ENCODE peak calls at places on chromosomes 6 and 20, in five cellular contexts. W is AG10803, J is Peyer's patch, L is hepatocyte, R is IMR-90. Z is an unnamed sample.
A peak's percentile ranks its signal among the peaks of the same experiment; 100 is the strongest.

GRCh38 chr20:33392016-33392415 is 9.3 kb downstream of the CDK5RAP1 start:
- DNase-seq in W (peak; percentile 97), J (no peak), L (peak; percentile 44), R (peak; percentile 55), Z (no peak)

GRCh38 chr6:75317503-75318206 is 33.1 kb upstream of the TMEM30A start:
- DNase-seq in W (peak; percentile 72), J (no peak), L (no peak), R (peak; percentile 69), Z (no peak)

GRCh38 chr6:119575721-119576120 is 226.2 kb upstream of the MAN1A1 start:
- DNase-seq in W (peak; percentile 82), J (no peak), L (no peak), R (peak; percentile 52), Z (no peak)

GRCh38 chr20:11912013-11912663 is 5.6 kb upstream of the BTBD3 start:
- DNase-seq in W (no peak), J (no peak), L (peak; percentile 9), R (no peak), Z (no peak)

GRCh38 chr20:35200255-35200654 is 26.2 kb upstream of the MMP24 start:
- DNase-seq in W (peak; percentile 69), J (no peak), L (no peak), R (peak; percentile 87), Z (no peak)

GRCh38 chr6:157329829-157330228 is 6.5 kb upstream of the TMEM242 start:
- DNase-seq in W (no peak), J (no peak), L (no peak), R (peak; percentile 44), Z (no peak)

GRCh38 chr20:20754758-20755157 is 42.3 kb upstream of the RALGAPA2 start:
- DNase-seq in W (no peak), J (no peak), L (no peak), R (no peak), Z (no peak)

GRCh38 chr6:29532320-29532951 is 27.1 kb downstream of the UBD start:
- DNase-seq in W (no peak), J (no peak), L (no peak), R (no peak), Z (no peak)

GRCh38 chr20:38806855-38807655 is 1.6 kb downstream of the PPP1R16B start:
- DNase-seq in W (no peak), J (no peak), L (no peak), R (no peak), Z (no peak)

GRCh38 chr20:35576816-35577215 is 34.9 kb downstream of the ERGIC3 start:
- DNase-seq in W (no peak), J (no peak), L (no peak), R (no peak), Z (no peak)

GRCh38 chr6:11616200-11616611 is 78.7 kb downstream of the TMEM170B start:
- DNase-seq in W (peak; percentile 98), J (no peak), L (no peak), R (peak; percentile 98), Z (no peak)

GRCh38 chr6:108748063-108748462 is 100.2 kb upstream of the ARMC2 start:
- DNase-seq in W (peak; percentile 21), J (no peak), L (no peak), R (peak; percentile 49), Z (no peak)

GRCh38 chr6:30325150-30325872 is 1.4 kb upstream of the TRIM39 start:
- DNase-seq in W (peak; percentile 40), J (no peak), L (peak; percentile 83), R (peak; percentile 49), Z (peak; percentile 30)

GRCh38 chr6:137240168-137240567 is 21.0 kb upstream of the IFNGR1 start:
- DNase-seq in W (peak; percentile 95), J (no peak), L (peak; percentile 53), R (peak; percentile 83), Z (no peak)

GRCh38 chr20:59194023-59194935 is 30.7 kb downstream of the ZNF831 start:
- DNase-seq in W (no peak), J (no peak), L (no peak), R (no peak), Z (no peak)

GRCh38 chr6:44194326-44194725 is 22.4 kb upstream of the MYMX start:
- DNase-seq in W (no peak), J (no peak), L (no peak), R (no peak), Z (no peak)

GRCh38 chr20:36720510-36720909 is 25.4 kb downstream of the NDRG3 start:
- DNase-seq in W (no peak), J (no peak), L (no peak), R (peak; percentile 37), Z (no peak)

GRCh38 chr20:17643531-17644188 is 38.4 kb downstream of the RRBP1 start:
- DNase-seq in W (no peak), J (no peak), L (no peak), R (no peak), Z (no peak)

GRCh38 chr6:52598123-52598823 is 21.4 kb upstream of the TRAM2 start:
- DNase-seq in W (peak; percentile 81), J (peak; percentile 55), L (peak; percentile 87), R (peak; percentile 74), Z (no peak)

GRCh38 chr20:58111340-58112016 is 117.0 kb downstream of the ANKRD60 start:
- DNase-seq in W (peak; percentile 27), J (no peak), L (no peak), R (no peak), Z (no peak)

GRCh38 chr6:9095671-9096260 is 660.4 kb upstream of the SLC35B3 start:
- DNase-seq in W (no peak), J (no peak), L (no peak), R (no peak), Z (no peak)

GRCh38 chr6:148416309-148416965 is 73.8 kb downstream of the SASH1 start:
- DNase-seq in W (no peak), J (no peak), L (no peak), R (no peak), Z (no peak)

GRCh38 chr20:7147220-7147601 is 379.7 kb downstream of the BMP2 start:
- DNase-seq in W (no peak), J (no peak), L (peak; percentile 7), R (no peak), Z (no peak)

GRCh38 chr6:142870787-142871371 is 74.1 kb downstream of the HIVEP2 start:
- DNase-seq in W (no peak), J (no peak), L (no peak), R (no peak), Z (no peak)

GRCh38 chr20:43736588-43737091 is 9.8 kb upstream of the GTSF1L start:
- DNase-seq in W (peak; percentile 18), J (no peak), L (peak; percentile 23), R (peak; percentile 10), Z (peak; percentile 79)

GRCh38 chr20:46296526-46297250 is 11.6 kb downstream of the CDH22 start:
- DNase-seq in W (no peak), J (no peak), L (no peak), R (no peak), Z (no peak)

GRCh38 chr6:125095501-125096301 is 57.9 kb upstream of the TPD52L1 start:
- DNase-seq in W (peak; percentile 88), J (no peak), L (no peak), R (peak; percentile 76), Z (no peak)

GRCh38 chr6:105794263-105794662 is 291.9 kb upstream of the PRDM1 start:
- DNase-seq in W (peak; percentile 64), J (peak; percentile 61), L (peak; percentile 73), R (no peak), Z (no peak)

GRCh38 chr6:110020888-110021287 is 42.8 kb downstream of the GPR6 start:
- DNase-seq in W (no peak), J (no peak), L (no peak), R (no peak), Z (no peak)

GRCh38 chr6:150290429-150290828 is 78.4 kb upstream of the IYD start:
- DNase-seq in W (peak; percentile 54), J (no peak), L (peak; percentile 54), R (peak; percentile 70), Z (no peak)

GRCh38 chr6:22042713-22043112 is 254.1 kb downstream of the PRL start:
- DNase-seq in W (no peak), J (no peak), L (no peak), R (no peak), Z (no peak)

DNA sequence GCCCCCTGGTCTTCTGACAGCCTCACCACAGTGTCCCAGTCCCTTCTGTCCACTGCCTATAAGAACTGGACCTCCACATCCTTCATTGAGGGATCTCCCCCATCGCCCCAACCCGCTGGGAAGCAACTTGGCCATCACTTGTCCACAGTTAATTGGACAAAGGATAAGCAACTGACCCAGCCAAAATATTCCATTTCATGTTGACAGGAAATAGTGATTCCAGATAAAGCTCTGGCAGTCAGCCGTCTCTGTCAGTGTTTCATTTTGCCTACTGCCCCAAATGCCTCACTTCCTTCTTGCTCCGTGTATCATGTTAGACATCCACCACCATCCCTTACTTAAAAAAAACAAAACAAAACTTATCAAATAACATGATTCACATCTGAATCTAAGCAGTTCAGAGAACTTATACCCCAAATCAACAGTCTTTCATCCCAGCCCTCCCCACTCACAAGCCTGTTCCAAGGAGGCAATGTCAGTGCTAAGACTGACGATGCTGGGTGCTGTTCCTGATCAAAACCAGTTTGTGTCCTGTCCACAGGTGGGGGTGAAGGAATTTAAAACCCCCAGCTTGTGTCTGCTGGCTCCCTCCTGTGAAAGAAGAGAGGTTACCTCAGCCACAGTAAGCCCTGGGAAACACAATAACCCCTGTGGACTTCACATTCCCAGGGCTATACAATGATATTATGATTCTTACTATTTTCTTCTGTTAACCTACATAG is 162.5 kb downstream of the WDR27 start:
- DNase-seq in W (no peak), J (no peak), L (no peak), R (peak; percentile 70), Z (no peak)
- H3K4me3 ChIP-seq in W (no peak overlapping the region), J (no peak overlapping the region), L (no peak overlapping the region), R (no peak overlapping the region), Z (no peak overlapping the region)

GRCh38 chr20:15491564-15491963 is 1081.7 kb downstream of the KIF16B start:
- DNase-seq in W (no peak), J (no peak), L (peak; percentile 12), R (no peak), Z (no peak)
- TF ChIP-seq CTCF in W (peak; percentile 17), J (no peak), L (peak; percentile 33), R (peak; percentile 16), Z (peak; percentile 43)

GRCh38 chr6:166862287-166862977 is 93.9 kb downstream of the RNASET2 start:
- DNase-seq in W (no peak), J (no peak), L (peak; percentile 42), R (no peak), Z (no peak)

GRCh38 chr6:166861304-166861703 is 95.0 kb downstream of the RNASET2 start:
- DNase-seq in W (no peak), J (no peak), L (no peak), R (no peak), Z (no peak)

GRCh38 chr6:166861961-166862286 is 94.4 kb downstream of the RNASET2 start:
- DNase-seq in W (no peak), J (no peak), L (no peak), R (no peak), Z (no peak)

GRCh38 chr6:166862978-166863530 is 93.3 kb downstream of the RNASET2 start:
- DNase-seq in W (no peak), J (no peak), L (no peak), R (no peak), Z (no peak)

GRCh38 chr6:166860392-166860791 is 96.0 kb downstream of the RNASET2 start:
- DNase-seq in W (no peak), J (no peak), L (no peak), R (no peak), Z (no peak)
- H3K4me3 ChIP-seq in W (no peak overlapping the region), J (no peak overlapping the region), L (no peak overlapping the region), R (no peak overlapping the region), Z (no peak overlapping the region)

DNA sequence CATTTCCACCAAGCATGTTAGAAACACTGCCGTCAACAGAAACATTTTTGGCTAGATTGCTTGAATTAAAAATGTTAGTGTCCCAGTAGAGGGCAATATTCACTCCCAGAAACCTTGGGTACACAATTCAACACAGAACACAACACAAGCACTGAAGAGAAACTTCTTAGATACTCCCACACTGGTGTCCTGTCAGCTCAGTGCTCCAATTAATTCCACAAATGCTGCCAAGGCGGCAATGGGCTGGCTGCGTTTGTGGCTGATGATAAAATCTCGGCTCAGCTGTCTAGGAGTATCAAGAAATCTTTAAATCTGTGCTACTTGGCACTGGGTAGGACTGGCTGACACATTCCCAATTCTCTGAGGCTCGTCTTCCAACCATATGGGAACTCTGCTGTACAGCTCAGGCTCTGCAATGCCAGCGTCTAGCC is 39.3 kb downstream of the BEND3 start:
- DNase-seq in W (peak; percentile 81), J (no peak), L (no peak), R (peak; percentile 15), Z (no peak)
- TF ChIP-seq CTCF in W (peak; percentile 47), J (no peak), L (peak; percentile 20), R (peak; percentile 16), Z (no peak)

Z was measured in GM12864.